ENCODE peak calls at places on chromosomes 11 and 22, in four cellular contexts. B is K562, W is HepG2, E is GM12878. F is an unnamed sample.
A peak's percentile ranks its signal among the peaks of the same experiment; 100 is the strongest.

GRCh38 chr11:129636926-129637325 is 178.7 kb upstream of the TMEM45B start:
- DNase-seq in E (no peak), B (no peak), W (no peak), F (no peak)

GRCh38 chr11:117421041-117421440 is 93.4 kb downstream of the CEP164 start:
- DNase-seq in E (no peak), B (no peak), W (no peak), F (no peak)

GRCh38 chr11:31408205-31408604 is 38.5 kb downstream of the DNAJC24 start:
- DNase-seq in W (no peak), E (no peak), B (no peak), F (no peak)

GRCh38 chr11:104694259-104695070 is 203.8 kb downstream of the CASP12 start:
- DNase-seq in E (no peak), B (no peak), W (no peak), F (no peak)

GRCh38 chr11:44519989-44520737 is 45.3 kb upstream of the CD82 start:
- DNase-seq in W (no peak), E (no peak), B (no peak), F (no peak)

GRCh38 chr22:37032535-37033460 is 13.3 kb downstream of the MPST start:
- DNase-seq in W (peak; percentile 100), B (no peak), E (no peak), F (no peak)

GRCh38 chr22:40975346-40975745 is 24.2 kb downstream of the RBX1 start:
- DNase-seq in E (no peak), W (no peak), B (no peak), F (no peak)

GRCh38 chr11:67436459-67437081 is 912 bp downstream of the PTPRCAP start:
- DNase-seq in B (peak; percentile 85), W (no peak), E (peak; percentile 75), F (no peak)

GRCh38 chr22:47157093-47157420 is 394.6 kb downstream of the TBC1D22A start:
- DNase-seq in B (no peak), E (no peak), W (no peak), F (no peak)

GRCh38 chr11:108571001-108571400 is 22.6 kb downstream of the EXPH5 start:
- DNase-seq in W (no peak), E (no peak), B (no peak), F (peak; percentile 32)

GRCh38 chr22:23583836-23584235 is 3.7 kb upstream of the IGLL1 start:
- DNase-seq in E (no peak), B (no peak), W (no peak), F (no peak)

GRCh38 chr11:96486890-96487633 is 97.2 kb downstream of the JRKL start:
- DNase-seq in B (peak; percentile 85), W (peak; percentile 84), E (no peak), F (no peak)

GRCh38 chr11:47393163-47394049 is 15.0 kb upstream of the SLC39A13 start:
- DNase-seq in W (no peak), B (peak; percentile 70), E (no peak), F (no peak)

GRCh38 chr11:86592659-86593451 is 79.6 kb downstream of the ME3 start:
- DNase-seq in W (peak; percentile 98), E (peak; percentile 96), B (peak; percentile 82), F (peak; percentile 31)

GRCh38 chr22:44403166-44403565 is 90.4 kb upstream of the SHISAL1 start:
- DNase-seq in B (no peak), E (no peak), W (no peak), F (no peak)

GRCh38 chr11:100689141-100689540 is 2.1 kb downstream of the ARHGAP42 start:
- DNase-seq in E (no peak), W (no peak), B (no peak), F (no peak)

GRCh38 chr22:29457730-29458129 is 19.3 kb downstream of the RFPL1 start:
- DNase-seq in E (peak; percentile 21), B (peak; percentile 65), W (peak; percentile 37), F (peak; percentile 91)

GRCh38 chr22:19859861-19860510 is 5.3 kb upstream of the GNB1L start:
- DNase-seq in W (no peak), B (no peak), E (no peak), F (no peak)

GRCh38 chr22:21947040-21948014 is 5.3 kb downstream of the PPM1F start:
- DNase-seq in B (peak; percentile 99), E (no peak), W (peak; percentile 27), F (peak; percentile 53)

GRCh38 chr22:21948824-21949568 is 3.7 kb downstream of the PPM1F start:
- DNase-seq in E (no peak), W (no peak), B (no peak), F (no peak)

GRCh38 chr22:21949948-21950347 is 2.7 kb downstream of the PPM1F start:
- DNase-seq in B (peak; percentile 50), E (no peak), W (no peak), F (no peak)

GRCh38 chr22:21949569-21949918 is 3.1 kb downstream of the PPM1F start:
- DNase-seq in W (no peak), B (no peak), E (no peak), F (no peak)

GRCh38 chr22:21948390-21948789 is 4.3 kb downstream of the PPM1F start:
- DNase-seq in E (no peak), B (peak; percentile 66), W (no peak), F (no peak)
- TF ChIP-seq SP1 in E (no peak), B (no peak), W (no peak), F (no peak)

DNA sequence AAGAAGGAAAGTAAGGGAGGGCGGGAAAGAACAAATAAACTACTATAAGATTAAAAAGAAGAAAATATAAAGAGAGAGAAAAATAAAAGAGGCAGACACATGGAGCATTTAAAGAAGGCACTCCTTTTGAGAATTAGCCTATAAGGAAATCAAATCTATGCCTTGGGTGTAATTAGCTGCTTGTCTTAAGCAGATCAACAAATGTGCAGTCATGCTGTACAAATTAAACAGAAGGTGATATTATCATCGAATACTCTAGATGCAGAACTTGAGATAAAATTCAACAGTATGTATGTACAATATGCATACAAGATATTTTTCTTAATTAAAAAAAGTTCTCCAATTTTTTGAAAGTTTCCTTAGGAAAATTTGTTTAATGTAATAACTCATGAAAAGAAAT is 623.0 kb upstream of the CHORDC1 start:
- DNase-seq in E (no peak), B (no peak), W (no peak), F (no peak)
- TF ChIP-seq FOXM1 in E (no peak), B (no peak), W (no peak), F (no peak)

DNA sequence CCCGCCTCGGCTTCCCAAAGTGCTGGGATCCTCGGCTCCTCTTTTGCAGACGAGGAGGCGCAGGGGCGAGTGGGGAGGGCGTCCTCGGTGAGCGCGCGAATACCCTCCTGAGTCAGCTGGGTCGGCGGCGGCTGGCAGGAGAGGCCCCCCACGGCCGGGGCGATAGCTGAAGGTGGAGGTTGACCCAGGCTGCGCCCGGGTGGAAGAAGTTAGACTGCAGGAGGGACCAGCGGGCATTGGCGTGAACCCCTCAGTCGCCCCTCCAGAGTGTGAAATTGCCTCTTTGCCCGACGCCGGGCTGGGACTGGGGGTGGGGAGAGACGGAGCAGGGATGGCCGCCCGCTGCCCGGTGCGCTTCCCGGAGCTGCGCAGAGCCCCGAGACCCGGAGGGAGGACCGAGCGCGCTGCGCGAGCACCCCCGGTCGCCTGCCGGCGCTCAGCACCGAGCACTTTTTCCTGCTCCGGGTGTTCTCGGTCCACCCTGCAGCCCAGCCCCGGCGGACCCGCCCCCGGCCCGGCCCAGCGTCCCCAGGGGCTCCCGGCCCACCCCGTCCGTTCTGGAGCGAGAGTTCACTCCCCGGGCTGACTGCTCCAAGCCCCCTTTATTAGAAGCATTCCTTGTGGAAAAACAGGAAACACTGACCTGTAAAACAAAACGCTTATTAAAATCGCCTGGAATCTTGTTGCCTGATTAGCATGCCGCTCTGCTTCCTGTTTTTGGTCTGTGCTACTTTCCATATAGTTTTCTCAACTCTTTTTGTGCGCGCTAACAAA is 13.7 kb upstream of the CPT1A start:
- DNase-seq in W (no peak), E (no peak), B (no peak), F (peak; percentile 41)
- TF ChIP-seq SP1 in W (no peak), E (no peak), B (no peak), F (no peak)

GRCh38 chr11:133153031-133153430 is 379.3 kb downstream of the OPCML start:
- DNase-seq in W (no peak), E (no peak), B (no peak), F (no peak)
- TF ChIP-seq FOXM1 in W (no peak), E (no peak), B (no peak), F (no peak)

GRCh38 chr22:21009638-21010425 is 5.1 kb upstream of the P2RX6 start:
- DNase-seq in B (peak; percentile 86), E (no peak), W (peak; percentile 65), F (no peak)
- TF ChIP-seq SP1 in B (no peak), E (no peak), W (no peak), F (no peak)

GRCh38 chr22:21642584-21643448 is 714 bp downstream of the SDF2L1 start:
- DNase-seq in B (peak; percentile 98), W (peak; percentile 62), E (no peak), F (peak; percentile 75)

GRCh38 chr22:21650823-21651520 is 8.9 kb downstream of the SDF2L1 start:
- DNase-seq in W (no peak), E (no peak), B (peak; percentile 80), F (no peak)

GRCh38 chr22:21650280-21650679 is 8.2 kb downstream of the SDF2L1 start:
- DNase-seq in W (no peak), B (peak; percentile 54), E (no peak), F (no peak)

GRCh38 chr22:21643533-21644357 is 1.6 kb downstream of the SDF2L1 start:
- DNase-seq in E (no peak), B (peak; percentile 76), W (no peak), F (no peak)

GRCh38 chr22:21646608-21647590 is 4.8 kb downstream of the SDF2L1 start:
- DNase-seq in W (peak; percentile 71), E (peak; percentile 52), B (peak; percentile 99), F (peak; percentile 79)
- TF ChIP-seq FOXM1 in W (no peak), E (no peak), B (no peak), F (no peak)

DNA sequence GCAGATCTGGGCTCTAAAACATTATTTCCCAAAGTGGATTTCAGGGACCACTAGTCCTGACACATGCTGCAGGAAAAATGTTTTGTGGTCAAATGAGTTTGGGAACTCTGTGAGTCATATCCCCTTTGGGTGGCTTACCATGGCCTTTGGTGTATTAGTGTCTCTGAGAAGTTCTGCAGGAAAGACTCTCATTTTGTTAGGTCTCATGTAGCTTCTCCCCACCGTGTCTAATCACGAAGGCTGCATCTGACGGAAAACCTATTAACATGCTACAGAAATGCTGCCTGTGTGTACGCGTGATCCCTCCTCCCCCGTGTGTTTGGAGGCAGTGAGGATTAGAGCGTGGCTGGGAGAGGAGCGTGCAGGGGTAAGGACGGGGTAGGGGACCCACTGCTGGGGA is 191.7 kb downstream of the ST3GAL4 start:
- DNase-seq in E (no peak), W (no peak), B (no peak), F (no peak)
- TF ChIP-seq SP1 in E (no peak), W (no peak), B (no peak), F (no peak)

GRCh38 chr11:14617241-14618027 is 26.2 kb upstream of the PDE3B start:
- DNase-seq in E (no peak), W (peak; percentile 14), B (no peak), F (no peak)
- TF ChIP-seq FOXM1 in E (no peak), W (no peak), B (no peak), F (no peak)